ENCODE peak calls at places on chromosomes 7 and 10, in ten cellular contexts. W, K, M, C, L, R, A, X, G and H are unnamed samples.

GRCh38 chr10:683448-684071 is 5.9 kb downstream of the DIP2C start:
- DNase-seq in W (no peak), K (peak; percentile 99), M (peak; percentile 83), C (peak; percentile 89), L (no peak), R (no peak), A (no peak), X (no peak), G (no peak), H (peak; percentile 83)

GRCh38 chr10:104333728-104334373 is 4.4 kb downstream of the ITPRIP start:
- DNase-seq in W (no peak), K (no peak), M (no peak), C (no peak), L (no peak), R (peak; percentile 63), A (peak; percentile 24), X (no peak), G (no peak), H (no peak)

GRCh38 chr7:81210092-81211064 is 291.5 kb upstream of the SEMA3C start:
- DNase-seq in W (no peak), K (peak; percentile 50), M (no peak), C (no peak), L (no peak), R (no peak), A (no peak), X (no peak), G (no peak), H (no peak)

GRCh38 chr7:4962872-4963775 is 4.1 kb upstream of the MMD2 start:
- DNase-seq in W (no peak), K (no peak), M (no peak), C (no peak), L (no peak), R (peak; percentile 63), A (no peak), X (no peak), G (no peak), H (no peak)

GRCh38 chr10:37957841-37958240 is 18.6 kb downstream of the ZNF25 start:
- DNase-seq in W (no peak), K (no peak), M (no peak), C (no peak), L (no peak), R (no peak), A (no peak), X (no peak), G (no peak), H (no peak)

GRCh38 chr7:39355664-39356063 is 210.5 kb upstream of the YAE1 start:
- DNase-seq in W (no peak), K (no peak), M (no peak), C (no peak), L (no peak), R (no peak), A (no peak), X (no peak), G (no peak), H (no peak)

GRCh38 chr10:74949434-74949833 is 123.0 kb downstream of the KAT6B start:
- DNase-seq in W (peak; percentile 30), K (peak; percentile 67), M (no peak), C (no peak), L (no peak), R (no peak), A (no peak), X (no peak), G (no peak), H (no peak)

GRCh38 chr10:35413985-35414861 is 77.9 kb downstream of the CCNY start:
- DNase-seq in W (no peak), K (peak; percentile 54), M (peak; percentile 13), C (no peak), L (no peak), R (no peak), A (no peak), X (no peak), G (no peak), H (no peak)

GRCh38 chr10:59648711-59649201 is 60.9 kb downstream of the SLC16A9 start:
- DNase-seq in W (no peak), K (no peak), M (peak; percentile 30), C (no peak), L (no peak), R (no peak), A (no peak), X (no peak), G (no peak), H (no peak)

GRCh38 chr7:148503900-148504487 is 86.6 kb upstream of the C7orf33 start:
- DNase-seq in W (peak; percentile 41), K (peak; percentile 37), M (no peak), C (peak; percentile 16), L (no peak), R (no peak), A (no peak), X (no peak), G (no peak), H (peak; percentile 19)

GRCh38 chr10:128908109-128908898 is 558.7 kb upstream of the MGMT start:
- DNase-seq in W (no peak), K (no peak), M (no peak), C (no peak), L (no peak), R (no peak), A (no peak), X (peak; percentile 5), G (no peak), H (no peak)

GRCh38 chr7:136087881-136088280 is 110.7 kb upstream of the MTPN start:
- DNase-seq in W (no peak), K (no peak), M (no peak), C (no peak), L (no peak), R (no peak), A (no peak), X (no peak), G (no peak), H (no peak)

GRCh38 chr10:101257121-101257890 is 28.0 kb upstream of the LBX1 start:
- DNase-seq in W (no peak), K (no peak), M (no peak), C (no peak), L (no peak), R (no peak), A (no peak), X (no peak), G (no peak), H (no peak)

GRCh38 chr10:77628906-77629730 is 8.5 kb downstream of the KCNMA1 start:
- DNase-seq in W (peak; percentile 33), K (peak; percentile 58), M (no peak), C (no peak), L (no peak), R (no peak), A (no peak), X (no peak), G (no peak), H (no peak)

GRCh38 chr7:74452748-74453320 is 872 bp upstream of the GTF2IRD1 start:
- DNase-seq in W (peak; percentile 10), K (no peak), M (peak; percentile 86), C (peak; percentile 34), L (no peak), R (no peak), A (no peak), X (no peak), G (no peak), H (peak; percentile 93)

GRCh38 chr7:111235709-111236108 is 144.8 kb downstream of the LRRN3 start:
- DNase-seq in W (no peak), K (no peak), M (no peak), C (no peak), L (no peak), R (no peak), A (no peak), X (no peak), G (no peak), H (no peak)
- TF ChIP-seq POLR2A in W (no peak), K (no peak), M (no peak), C (no peak), L (no peak), R (no peak), A (no peak), X (no peak), G (no peak), H (no peak)

GRCh38 chr7:133669061-133669455 is 416.2 kb downstream of the EXOC4 start:
- DNase-seq in W (no peak), K (no peak), M (no peak), C (no peak), L (no peak), R (no peak), A (no peak), X (no peak), G (no peak), H (no peak)
- TF ChIP-seq POLR2A in W (no peak), K (no peak), M (no peak), C (no peak), L (no peak), R (no peak), A (no peak), X (no peak), G (no peak), H (no peak)

DNA sequence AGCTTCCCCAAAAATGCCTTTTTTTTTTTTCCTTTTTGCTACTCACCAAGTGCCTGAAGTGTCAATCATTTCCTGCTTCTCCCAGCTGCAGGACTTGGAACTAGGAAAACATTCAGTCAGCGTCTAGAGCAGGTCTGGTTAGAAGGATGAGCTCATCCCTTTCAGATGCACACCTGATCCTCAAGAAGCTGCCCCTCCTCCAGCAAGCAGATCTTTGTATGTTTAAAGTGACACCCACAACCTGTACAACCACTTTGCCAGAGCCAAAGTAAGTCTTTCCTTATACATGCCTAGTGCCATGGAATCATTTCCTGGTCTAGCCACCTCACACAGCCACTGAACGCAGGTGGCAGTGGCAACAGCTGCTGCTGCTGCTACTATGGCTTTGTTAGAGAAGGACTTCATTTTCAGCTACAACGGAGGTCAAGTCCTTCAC is 10.4 kb upstream of the USP54 start:
- DNase-seq in W (peak; percentile 69), K (peak; percentile 24), M (no peak), C (no peak), L (peak; percentile 68), R (no peak), A (peak; percentile 57), X (no peak), G (no peak), H (no peak)
- TF ChIP-seq POLR2A in W (no peak), K (no peak), M (no peak), C (no peak), L (no peak), R (no peak), A (no peak), X (no peak), G (no peak), H (no peak)

GRCh38 chr10:32378371-32379301 is 31.7 kb upstream of the EPC1 start:
- DNase-seq in W (peak; percentile 89), K (peak; percentile 85), M (peak; percentile 91), C (peak; percentile 79), L (peak; percentile 91), R (peak; percentile 98), A (peak; percentile 91), X (peak; percentile 72), G (peak; percentile 28), H (peak; percentile 45)
- TF ChIP-seq POLR2A in W (peak; percentile 60), K (peak; percentile 58), M (peak; percentile 66), C (no peak), L (no peak), R (peak; percentile 52), A (peak; percentile 40), X (peak; percentile 74), G (peak; percentile 77), H (peak; percentile 20)

GRCh38 chr7:29989257-29989995 is at the start of gene SCRN1:
- DNase-seq in W (peak; percentile 39), K (peak; percentile 13), M (peak; percentile 22), C (peak; percentile 57), L (peak; percentile 29), R (peak; percentile 88), A (no peak), X (no peak), G (peak; percentile 72), H (peak; percentile 63)
- TF ChIP-seq POLR2A in W (peak; percentile 54), K (no peak), M (no peak), C (peak; percentile 41), L (no peak), R (no peak), A (no peak), X (peak; percentile 77), G (no peak), H (no peak)